ENCODE peak calls at places on chromosomes 11 and 22, in ten cellular contexts. E is astrocyte of the cerebellum; Q is IMR-90; B is lower leg skin; K is uterus; N is CD8-positive, alpha-beta memory T cell; L is BE2C; F is pancreas; Y is cardiac muscle cell; O is cardiac fibroblast. G is an unnamed sample.

GRCh38 chr22:42881982-42882656 is 25.0 kb upstream of the ARFGAP3 start:
- DNase-seq in E (no peak), Y (no peak), B (no peak), K (no peak), F (peak), O (no peak), Q (no peak), N (no peak), L (no peak), G (peak)

GRCh38 chr11:969651-970205 is 44.1 kb downstream of the AP2A2 start:
- DNase-seq in F (no peak), E (no peak), N (no peak), O (no peak), B (no peak), Q (no peak), K (no peak), Y (no peak), L (no peak), G (no peak)

GRCh38 chr11:16815047-16815767 is 76.8 kb downstream of the C11orf58 start:
- DNase-seq in L (no peak), B (peak), O (peak), K (peak), E (peak), F (peak), N (no peak), Y (no peak), Q (peak), G (peak)

GRCh38 chr11:17986711-17987220 is 26.1 kb downstream of the SERGEF start:
- DNase-seq in B (no peak), F (no peak), O (no peak), N (no peak), L (no peak), E (no peak), Q (no peak), K (no peak), Y (no peak), G (no peak)

GRCh38 chr22:47158457-47158856 is 396.0 kb downstream of the TBC1D22A start:
- DNase-seq in Q (no peak), L (no peak), O (no peak), N (no peak), E (no peak), F (no peak), K (no peak), Y (no peak), B (no peak), G (no peak)

GRCh38 chr11:20156280-20156875 is 3.9 kb downstream of the DBX1 start:
- DNase-seq in N (peak), B (no peak), F (no peak), L (no peak), Q (no peak), O (no peak), E (no peak), K (no peak), Y (no peak), G (no peak)

GRCh38 chr11:78432058-78432515 is 14.5 kb upstream of the GAB2 start:
- DNase-seq in K (peak), L (peak), Y (peak), N (no peak), E (no peak), B (no peak), Q (no peak), O (peak), F (no peak), G (no peak)

GRCh38 chr11:69950120-69950519 is 128.0 kb upstream of the ANO1 start:
- DNase-seq in Y (no peak), O (no peak), N (no peak), Q (peak), K (no peak), L (peak), B (no peak), E (no peak), F (peak), G (no peak)

GRCh38 chr11:76671236-76671590 is 666 bp upstream of the LRRC32 start:
- DNase-seq in N (no peak), Q (no peak), Y (no peak), F (no peak), B (no peak), K (no peak), E (no peak), O (no peak), L (no peak), G (no peak)
- H3K4me3 ChIP-seq in N (peak), Q (no peak), Y (peak), F (no peak), B (no peak), K (peak), E (peak), O (peak), L (peak), G (peak)

DNA sequence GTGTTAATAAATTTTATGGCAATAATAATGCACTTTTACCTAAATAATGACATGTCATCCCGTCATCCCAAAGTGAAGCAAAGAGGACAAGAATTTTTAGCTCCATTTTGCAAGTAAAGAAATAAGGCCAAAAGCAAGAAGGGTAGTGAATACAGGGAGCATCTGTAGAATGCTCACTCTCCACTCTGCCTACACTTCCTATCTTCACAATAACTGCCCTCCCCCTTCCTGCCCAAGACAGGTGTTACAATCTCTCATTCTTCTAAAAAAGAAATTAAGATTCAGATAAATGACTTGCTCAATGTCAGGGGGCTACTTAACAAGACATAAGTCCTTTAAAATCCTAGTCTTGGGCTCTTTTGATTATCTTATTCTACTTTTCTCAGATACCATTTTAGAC is 8.9 kb downstream of the RDX start:
- DNase-seq in N (no peak), O (no peak), B (no peak), L (no peak), Q (no peak), Y (no peak), E (no peak), K (no peak), F (no peak), G (no peak)
- H3K4me3 ChIP-seq in N (no peak), O (no peak), B (no peak), L (no peak), Q (no peak), Y (no peak), E (no peak), K (no peak), F (no peak), G (no peak)

GRCh38 chr11:118689503-118689851 is 10.0 kb upstream of the TREH start:
- DNase-seq in Y (no peak), B (no peak), F (no peak), L (no peak), O (no peak), N (no peak), Q (no peak), E (no peak), K (peak), G (no peak)
- H3K4me3 ChIP-seq in Y (no peak), B (no peak), F (peak), L (peak), O (peak), N (no peak), Q (no peak), E (peak), K (peak), G (peak)

DNA sequence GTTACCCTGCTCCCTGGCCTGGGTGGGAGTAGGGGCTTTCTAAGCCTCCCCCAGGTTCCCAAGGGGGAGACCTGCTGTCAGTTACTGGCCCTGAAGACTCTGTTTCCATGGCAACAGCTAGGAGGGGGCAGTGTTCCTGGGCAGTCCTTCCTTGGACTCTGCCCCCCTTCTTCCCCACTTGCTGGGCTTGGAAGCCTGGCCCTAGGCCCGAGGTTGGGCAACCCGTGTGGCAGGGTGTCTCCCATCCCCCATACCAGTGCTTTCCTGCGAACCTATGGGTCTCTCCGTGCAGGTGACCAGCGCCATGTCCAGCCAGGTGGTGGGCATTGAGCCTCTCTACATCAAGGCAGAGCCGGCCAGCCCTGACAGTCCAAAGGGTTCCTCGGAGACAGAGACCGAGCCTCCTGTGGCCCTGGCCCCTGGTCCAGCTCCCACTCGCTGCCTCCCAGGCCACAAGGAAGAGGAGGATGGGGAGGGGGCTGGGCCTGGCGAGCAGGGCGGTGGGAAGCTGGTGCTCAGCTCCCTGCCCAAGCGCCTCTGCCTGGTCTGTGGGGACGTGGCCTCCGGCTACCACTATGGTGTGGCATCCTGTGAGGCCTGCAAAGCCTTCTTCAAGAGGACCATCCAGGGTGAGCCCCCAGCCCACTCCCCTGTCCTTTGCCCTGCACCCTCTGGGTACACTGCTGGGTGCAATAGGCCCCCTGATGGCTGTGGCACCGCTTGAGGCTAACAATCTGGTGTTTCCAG is 1.7 kb downstream of the ESRRA start:
- DNase-seq in B (no peak), Q (no peak), L (no peak), O (peak), F (no peak), N (no peak), E (no peak), Y (no peak), K (no peak), G (peak)
- H3K4me3 ChIP-seq in B (no peak), Q (no peak), L (peak), O (no peak), F (peak), N (peak), E (peak), Y (peak), K (no peak), G (peak)

GRCh38 chr11:34238533-34238932 is 119.3 kb downstream of the ABTB2 start:
- DNase-seq in O (peak), L (no peak), Q (no peak), N (no peak), F (no peak), B (no peak), Y (no peak), K (no peak), E (no peak), G (no peak)

GRCh38 chr11:34238966-34239365 is 118.8 kb downstream of the ABTB2 start:
- DNase-seq in B (no peak), F (no peak), N (no peak), K (no peak), Q (no peak), O (no peak), E (no peak), Y (no peak), L (no peak), G (no peak)

GRCh38 chr11:34242037-34242625 is 115.7 kb downstream of the ABTB2 start:
- DNase-seq in O (peak), Y (no peak), E (no peak), B (no peak), N (no peak), K (no peak), L (no peak), F (no peak), Q (peak), G (no peak)

GRCh38 chr11:34240150-34240494 is 117.7 kb downstream of the ABTB2 start:
- DNase-seq in E (no peak), K (no peak), L (no peak), Y (no peak), F (no peak), N (no peak), O (no peak), B (no peak), Q (no peak), G (no peak)

DNA sequence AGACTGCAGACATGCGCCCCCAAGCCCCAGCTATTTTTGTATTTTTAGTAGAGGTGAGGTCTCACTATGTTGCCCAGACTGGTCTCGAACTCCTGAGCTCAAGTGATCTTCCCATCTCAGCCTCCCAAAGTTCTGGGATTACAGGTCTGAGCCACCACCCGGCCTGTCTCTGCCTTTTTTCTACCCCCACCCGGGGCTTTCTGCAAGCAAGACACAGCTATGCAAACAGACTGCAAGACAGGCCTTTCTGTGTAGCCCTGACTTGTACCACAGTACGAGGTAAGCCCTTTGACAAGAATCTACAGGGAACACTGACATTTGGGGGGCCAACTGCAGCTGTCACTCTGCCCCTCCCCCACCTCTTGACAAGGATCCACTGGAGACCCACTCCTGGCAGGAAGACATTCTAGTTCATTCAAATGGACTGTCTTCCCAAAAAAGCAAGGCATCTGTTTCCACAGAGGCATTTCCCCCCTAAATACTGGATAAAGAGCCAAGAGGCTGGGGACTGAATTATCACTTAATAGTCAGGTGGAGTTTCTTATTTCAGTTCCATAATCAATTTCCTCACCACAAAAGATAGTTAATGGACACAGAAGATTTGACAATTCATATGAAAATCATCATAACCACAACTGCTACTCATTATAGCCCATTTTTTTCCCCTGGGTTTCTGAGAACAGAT is 118.2 kb downstream of the ABTB2 start:
- DNase-seq in Q (no peak), O (no peak), K (no peak), N (no peak), E (no peak), Y (no peak), F (no peak), L (no peak), B (no peak), G (no peak)
- H3K4me3 ChIP-seq in Q (no peak), O (no peak), K (no peak), N (no peak), E (no peak), Y (no peak), F (no peak), L (no peak), B (no peak), G (no peak)

G was measured in gastrocnemius medialis.